ENCODE peak calls at places on chromosomes 12 and 14, in ten cellular contexts. D is NCI-H82; S is NCI-H187 treated with DMSO at 0.1 percent for 48 hours; K is activated CD4-positive, alpha-beta T cell treated with anti-CD3 and anti-CD28 coated beads for 1 hour; Q is endothelial cell of umbilical vein; Z is foreskin fibroblast; U is GM19239; Y is iPS-NIHi11; N is astrocyte; T is stimulated activated CD4-positive, alpha-beta T cell treated with anti-CD3 and anti-CD28 coated beads, Interleukin-4, amount 100 ng/mL, for 48 hours. V is an unnamed sample.

GRCh38 chr14:90239139-90239538 is 17.2 kb upstream of the PSMC1 start:
- DNase-seq in D (no peak), S (no peak), K (no peak), Q (no peak), Z (peak), U (no peak), Y (no peak), N (peak), T (no peak), V (no peak)

GRCh38 chr12:95216704-95217376 is 427 bp downstream of the FGD6 start:
- DNase-seq in D (peak), S (no peak), K (no peak), Q (peak), Z (no peak), U (no peak), Y (peak), N (no peak), T (peak), V (no peak)

GRCh38 chr14:103033744-103034143 is 23.6 kb downstream of the CDC42BPB start:
- DNase-seq in D (no peak), S (no peak), K (no peak), Q (peak), Z (no peak), U (no peak), Y (no peak), N (no peak), T (no peak), V (no peak)

GRCh38 chr12:103097496-103097895 is 140.0 kb downstream of the ASCL1 start:
- DNase-seq in D (no peak), S (no peak), K (no peak), Q (no peak), Z (no peak), U (no peak), Y (no peak), N (no peak), T (no peak), V (no peak)

GRCh38 chr12:8890313-8891084 is 23.8 kb upstream of the PHC1 start:
- DNase-seq in D (peak), S (no peak), K (peak), Q (peak), Z (peak), U (peak), Y (peak), N (peak), T (peak), V (peak)

GRCh38 chr12:96195845-96196451 is 1.8 kb downstream of the ELK3 start:
- DNase-seq in D (peak), S (no peak), K (no peak), Q (peak), Z (peak), U (no peak), Y (peak), N (peak), T (no peak), V (peak)

GRCh38 chr12:2669560-2669959 is 125.2 kb upstream of the FKBP4 start:
- DNase-seq in D (no peak), S (no peak), K (no peak), Q (no peak), Z (no peak), U (no peak), Y (no peak), N (no peak), T (no peak), V (no peak)

GRCh38 chr12:109775172-109775881 is 57.9 kb downstream of the TRPV4 start:
- DNase-seq in D (peak), S (no peak), K (peak), Q (peak), Z (peak), U (peak), Y (peak), N (peak), T (peak), V (peak)

GRCh38 chr12:77893918-77894317 is 63.2 kb downstream of the NAV3 start:
- DNase-seq in D (peak), S (no peak), K (no peak), Q (peak), Z (peak), U (no peak), Y (no peak), N (peak), T (no peak), V (no peak)